ENCODE peak calls at places on chromosomes 3 and 15, in nine cellular contexts. K is sigmoid colon, F is endothelial cell of umbilical vein, C is MM.1S, Q is fibroblast of the aortic adventitia, E is K562, S is foreskin fibroblast, W is choroid plexus epithelial cell, A is fibroblast of mammary gland. T is an unnamed sample.

GRCh38 chr3:128372707-128373533 is 93.8 kb downstream of the DNAJB8 start:
- DNase-seq in K (no peak), F (no peak), C (no peak), Q (no peak), E (no peak), S (no peak), W (no peak), A (no peak), T (no peak)

GRCh38 chr15:100763764-100764750 is 115.6 kb upstream of the ALDH1A3 start:
- DNase-seq in K (no peak), F (no peak), C (no peak), Q (no peak), E (no peak), S (no peak), W (peak), A (peak), T (peak)

GRCh38 chr15:66237513-66238235 is 15.9 kb downstream of the MEGF11 start:
- DNase-seq in K (no peak), F (no peak), C (no peak), Q (no peak), E (no peak), S (no peak), W (no peak), A (no peak), T (no peak)

GRCh38 chr3:158105710-158106438 is at the start of gene SHOX2:
- DNase-seq in K (no peak), F (no peak), C (peak), Q (peak), E (peak), S (peak), W (peak), A (peak), T (peak)

GRCh38 chr3:58999134-58999778 is 50.6 kb downstream of the CFAP20DC start:
- DNase-seq in K (no peak), F (no peak), C (no peak), Q (peak), E (peak), S (no peak), W (no peak), A (peak), T (peak)

GRCh38 chr15:90911302-90911623 is 8.2 kb downstream of the MAN2A2 start:
- DNase-seq in K (no peak), F (no peak), C (no peak), Q (no peak), E (no peak), S (no peak), W (no peak), A (no peak), T (no peak)

GRCh38 chr15:90376789-90377188 is 11.3 kb upstream of the IQGAP1 start:
- DNase-seq in K (no peak), F (peak), C (peak), Q (no peak), E (no peak), S (no peak), W (no peak), A (no peak), T (no peak)

GRCh38 chr15:101004986-101005747 is 86.0 kb downstream of the LRRK1 start:
- DNase-seq in K (peak), F (no peak), C (no peak), Q (no peak), E (no peak), S (no peak), W (no peak), A (no peak), T (no peak)

GRCh38 chr3:69665026-69665739 is 74.1 kb upstream of the MITF start:
- DNase-seq in K (no peak), F (peak), C (no peak), Q (peak), E (no peak), S (no peak), W (peak), A (no peak), T (peak)

GRCh38 chr3:73332558-73332957 is 271.1 kb downstream of the EBLN2 start:
- DNase-seq in K (no peak), F (no peak), C (no peak), Q (no peak), E (no peak), S (no peak), W (no peak), A (no peak), T (no peak)

GRCh38 chr15:92075764-92076163 is 222.3 kb downstream of the SLCO3A1 start:
- DNase-seq in K (no peak), F (no peak), C (no peak), Q (no peak), E (no peak), S (no peak), W (no peak), A (no peak), T (peak)

GRCh38 chr3:33791477-33792166 is 6.8 kb upstream of the PDCD6IP start:
- DNase-seq in K (no peak), F (no peak), C (no peak), Q (no peak), E (peak), S (peak), W (peak), A (peak), T (peak)

GRCh38 chr15:29126821-29127461 is 142.7 kb downstream of the NSMCE3 start:
- DNase-seq in K (peak), F (no peak), C (no peak), Q (no peak), E (peak), S (no peak), W (no peak), A (no peak), T (no peak)

GRCh38 chr15:75718326-75718725 is 5.7 kb upstream of the CSPG4 start:
- DNase-seq in K (no peak), F (no peak), C (no peak), Q (peak), E (no peak), S (peak), W (peak), A (peak), T (peak)

GRCh38 chr3:133868166-133868565 is 27.5 kb downstream of the RAB6B start:
- DNase-seq in K (no peak), F (no peak), C (no peak), Q (no peak), E (no peak), S (no peak), W (no peak), A (no peak), T (no peak)

GRCh38 chr3:11185564-11186317 is 31.4 kb downstream of the HRH1 start:
- DNase-seq in K (peak), F (peak), C (no peak), Q (peak), E (no peak), S (peak), W (peak), A (peak), T (peak)

GRCh38 chr15:67013696-67014095 is 51.7 kb upstream of the SMAD3 start:
- DNase-seq in K (no peak), F (peak), C (no peak), Q (peak), E (no peak), S (peak), W (peak), A (peak), T (peak)

GRCh38 chr15:74209997-74210573 is 7.5 kb upstream of the STRA6 start:
- DNase-seq in K (no peak), F (peak), C (no peak), Q (peak), E (no peak), S (no peak), W (peak), A (peak), T (peak)

GRCh38 chr3:123449092-123449985 is 449 bp upstream of the ADCY5 start:
- DNase-seq in K (no peak), F (peak), C (peak), Q (peak), E (peak), S (peak), W (peak), A (peak), T (peak)

GRCh38 chr3:195057716-195058115 is 213.2 kb downstream of the XXYLT1 start:
- DNase-seq in K (peak), F (no peak), C (no peak), Q (no peak), E (no peak), S (no peak), W (no peak), A (no peak), T (no peak)

GRCh38 chr3:66432041-66432766 is 68.6 kb downstream of the LRIG1 start:
- DNase-seq in K (no peak), F (no peak), C (no peak), Q (no peak), E (no peak), S (no peak), W (no peak), A (no peak), T (no peak)

GRCh38 chr3:72679540-72680198 is 168.6 kb downstream of the SHQ1 start:
- DNase-seq in K (no peak), F (no peak), C (peak), Q (peak), E (no peak), S (no peak), W (no peak), A (peak), T (peak)

GRCh38 chr3:51539291-51539891 is 872 bp downstream of the RAD54L2 start:
- DNase-seq in K (no peak), F (peak), C (peak), Q (peak), E (peak), S (peak), W (peak), A (peak), T (peak)

GRCh38 chr3:72008226-72008996 is 223.5 kb upstream of the PROK2 start:
- DNase-seq in K (no peak), F (no peak), C (no peak), Q (peak), E (no peak), S (peak), W (peak), A (peak), T (peak)

GRCh38 chr3:83843716-83844115 is 1115.1 kb upstream of the CADM2 start:
- DNase-seq in K (no peak), F (no peak), C (no peak), Q (no peak), E (no peak), S (no peak), W (peak), A (no peak), T (no peak)

GRCh38 chr3:141979050-141979671 is 102.7 kb downstream of the ATP1B3 start:
- DNase-seq in K (no peak), F (peak), C (no peak), Q (peak), E (no peak), S (peak), W (peak), A (peak), T (peak)

GRCh38 chr3:148459931-148460513 is 237.7 kb upstream of the AGTR1 start:
- DNase-seq in K (no peak), F (no peak), C (peak), Q (peak), E (no peak), S (no peak), W (peak), A (peak), T (peak)
- TF ChIP-seq CTCF in K (peak), F (no peak), C (peak), Q (peak), E (peak), S (peak), W (peak), A (peak), T (peak)

GRCh38 chr3:37072892-37073291 is 79.6 kb downstream of the MLH1 start:
- DNase-seq in K (no peak), F (peak), C (peak), Q (peak), E (no peak), S (peak), W (peak), A (peak), T (peak)
- H3K4me3 ChIP-seq in K (no peak), F (no peak), C (no peak), Q (peak), E (no peak), S (peak), W (peak), A (no peak), T (no peak)

GRCh38 chr3:35659808-35660207 is 20.5 kb downstream of the ARPP21 start:
- DNase-seq in K (no peak), F (no peak), C (peak), Q (no peak), E (no peak), S (no peak), W (no peak), A (no peak), T (no peak)
- TF ChIP-seq CTCF in K (no peak), F (no peak), C (peak), Q (no peak), E (no peak), S (no peak), W (peak), A (no peak), T (peak)

DNA sequence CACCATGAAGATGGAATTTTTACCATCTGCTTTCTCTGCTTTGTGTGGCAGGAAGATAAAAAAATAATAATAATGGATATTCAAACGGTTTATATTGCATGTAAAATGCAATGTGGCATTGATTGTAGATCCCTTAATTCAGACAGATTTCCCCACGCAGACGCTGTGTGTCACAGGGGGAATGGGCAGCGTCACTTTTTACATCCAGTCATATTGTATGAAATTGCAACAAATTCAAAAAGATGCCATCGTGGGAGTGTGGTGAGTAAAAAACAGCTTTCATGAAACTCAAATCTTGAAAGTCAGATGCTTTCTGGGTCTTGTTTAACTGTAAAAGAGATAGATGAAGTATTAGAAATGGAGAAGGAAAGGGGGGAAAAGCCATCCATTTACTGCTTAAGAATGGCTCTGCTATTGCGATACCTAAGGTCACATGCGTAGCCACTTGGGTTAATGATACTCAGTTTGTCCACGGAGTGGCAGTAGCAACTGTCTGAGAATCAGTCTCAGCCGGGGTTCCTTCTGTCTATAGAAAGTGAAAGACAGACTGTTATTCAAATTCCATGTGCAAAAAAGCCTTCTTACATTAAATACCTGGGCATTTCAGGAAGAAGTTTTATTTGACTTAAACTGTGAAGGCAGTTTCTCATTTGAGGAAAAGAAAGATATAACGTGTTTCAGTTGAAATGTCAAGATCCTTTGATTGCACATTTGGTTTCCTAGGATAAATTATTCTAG is 28.5 kb downstream of the BTD start:
- DNase-seq in K (peak), F (peak), C (peak), Q (peak), E (peak), S (peak), W (peak), A (peak), T (peak)
- H3K4me3 ChIP-seq in K (peak), F (no peak), C (peak), Q (peak), E (no peak), S (peak), W (peak), A (peak), T (peak)

DNA sequence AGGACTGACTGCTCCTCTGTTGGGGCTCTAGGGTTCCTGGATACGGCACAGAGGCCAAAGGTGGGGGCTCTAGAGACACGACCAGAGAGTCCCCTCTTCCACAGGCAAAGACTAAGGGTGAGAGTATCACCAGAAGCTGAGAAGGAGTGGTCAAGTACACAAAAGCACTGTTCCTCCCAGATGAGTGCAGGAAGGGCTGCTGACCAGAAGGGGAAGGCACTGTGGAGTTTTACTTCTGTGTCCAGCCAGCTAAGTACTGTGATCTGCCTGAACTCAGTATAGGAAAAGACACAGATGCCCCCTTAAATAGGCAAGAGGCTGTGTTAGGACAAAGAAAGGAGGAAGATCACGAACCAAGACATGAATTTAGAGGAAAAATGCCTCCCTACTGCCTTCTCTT is 11.7 kb downstream of the MRPS11 start:
- DNase-seq in K (no peak), F (no peak), C (no peak), Q (no peak), E (no peak), S (no peak), W (no peak), A (no peak), T (no peak)
- TF ChIP-seq CTCF in K (no peak), F (no peak), C (no peak), Q (no peak), E (no peak), S (peak), W (peak), A (no peak), T (no peak)

DNA sequence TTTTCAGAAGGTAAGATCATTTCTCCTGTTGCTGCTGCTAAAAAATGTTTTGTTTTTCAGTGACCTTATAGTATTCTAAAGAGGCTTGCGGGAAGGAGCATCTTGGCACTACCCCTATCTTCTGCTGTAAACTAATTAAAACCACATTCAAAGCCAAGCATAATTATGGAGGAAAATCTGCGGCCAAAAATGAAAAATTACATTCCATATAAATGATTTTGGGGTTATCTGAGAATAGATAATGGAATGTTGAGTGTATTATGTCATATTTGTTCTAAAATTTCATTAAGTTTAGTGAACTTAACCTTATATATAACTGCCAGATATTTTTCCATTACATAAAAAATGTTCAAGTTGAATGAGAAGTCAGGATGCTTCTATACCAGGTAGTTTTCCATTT is 170.4 kb upstream of the TMC3 start:
- DNase-seq in K (no peak), F (no peak), C (no peak), Q (no peak), E (no peak), S (no peak), W (no peak), A (no peak), T (no peak)
- H3K4me3 ChIP-seq in K (no peak), F (no peak), C (no peak), Q (no peak), E (no peak), S (no peak), W (no peak), A (no peak), T (no peak)

DNA sequence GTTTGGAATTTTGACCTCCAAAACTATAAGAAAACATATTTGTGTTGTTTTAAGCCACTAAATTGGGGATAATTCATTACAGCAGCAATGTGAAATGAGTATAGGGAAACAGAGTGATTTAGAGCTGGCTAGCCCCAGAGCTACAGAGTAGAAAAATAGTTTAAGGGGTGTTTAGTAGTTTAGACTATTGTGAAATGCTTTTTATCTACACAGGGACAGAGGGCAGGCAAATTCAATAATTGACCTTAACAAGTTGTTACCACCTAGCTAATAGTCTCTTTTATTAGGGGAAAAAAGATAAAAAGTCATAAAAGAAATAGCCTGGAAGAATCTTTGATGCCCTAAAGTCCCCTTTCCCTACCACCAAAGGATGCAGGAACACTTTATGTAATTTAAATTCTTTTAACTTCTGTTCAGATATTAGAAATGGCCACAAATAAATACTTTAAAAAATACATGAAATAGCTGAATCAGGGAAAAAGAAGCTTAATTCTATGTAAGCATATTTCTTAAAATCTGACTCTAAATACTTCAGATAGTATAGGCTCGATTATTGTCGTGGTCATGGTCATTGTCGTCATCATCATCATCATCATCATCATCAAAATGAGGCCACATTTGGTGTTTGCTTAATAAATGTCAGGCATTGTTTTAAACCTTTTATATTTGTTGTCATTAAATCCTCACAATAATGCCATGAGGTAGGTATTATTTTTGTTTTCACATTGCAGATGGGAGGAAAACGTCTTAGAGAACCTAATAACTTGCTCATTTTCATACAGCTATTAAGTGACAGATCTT is 14.8 kb downstream of the SLC2A2 start:
- DNase-seq in K (no peak), F (no peak), C (no peak), Q (no peak), E (no peak), S (no peak), W (no peak), A (no peak), T (no peak)
- TF ChIP-seq CTCF in K (no peak), F (no peak), C (no peak), Q (no peak), E (no peak), S (no peak), W (no peak), A (no peak), T (no peak)

DNA sequence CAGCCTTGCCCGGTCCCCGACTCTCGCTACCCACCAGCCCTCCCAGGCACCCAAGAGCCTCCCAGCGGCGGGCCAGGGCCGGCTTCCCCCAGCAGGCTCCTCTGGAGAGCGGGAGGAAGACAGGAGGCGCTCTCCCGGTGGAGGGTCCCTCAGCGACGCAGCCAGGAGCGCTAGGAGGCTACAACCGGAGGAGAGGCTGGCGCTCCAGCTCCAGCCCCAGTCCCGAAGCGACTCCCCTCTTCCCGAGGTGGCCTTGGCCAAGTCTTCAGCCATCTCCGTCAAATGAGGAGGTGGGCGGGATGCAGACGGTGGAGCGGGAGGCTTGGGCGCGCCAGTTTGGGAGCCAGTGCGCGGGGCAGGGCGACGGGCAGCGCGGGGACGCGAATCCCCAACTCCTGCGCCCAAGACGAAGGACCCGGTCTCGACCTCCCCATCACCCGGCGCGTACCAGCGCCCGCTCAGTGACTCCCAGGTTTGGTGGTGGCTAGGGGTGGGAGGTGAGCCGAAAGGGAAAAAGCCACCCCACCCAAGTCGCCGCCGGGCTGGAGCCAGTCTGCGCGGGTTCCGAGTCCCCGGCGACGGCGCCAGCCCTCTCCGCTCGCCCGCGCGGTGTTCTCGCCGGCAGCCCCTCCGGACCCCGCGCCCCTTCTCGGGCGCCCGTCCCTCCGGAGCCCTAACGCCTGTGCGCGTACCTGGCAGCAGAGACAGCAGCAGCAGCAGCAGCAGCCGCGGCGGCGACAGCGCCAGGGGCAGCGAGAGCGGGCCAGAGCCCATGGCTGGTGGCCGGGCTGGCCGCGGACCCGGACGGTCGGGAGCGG is 566 bp downstream of the CHRNA3 start:
- DNase-seq in K (no peak), F (no peak), C (no peak), Q (no peak), E (no peak), S (no peak), W (peak), A (no peak), T (peak)
- H3K4me3 ChIP-seq in K (peak), F (peak), C (no peak), Q (no peak), E (no peak), S (no peak), W (no peak), A (no peak), T (no peak)